ENCODE peak calls at places on chromosomes 7 and 10, in eight cellular contexts. A is GOT3; B is T-cell; P is Kasumi-1; W is stimulated activated CD4-positive, alpha-beta T cell treated with anti-CD3 and anti-CD28 coated beads, Interleukin-4, amount 100 ng/mL, for 24 hours; J is NCI-H748 treated with DMSO at 0.1 percent for 48 hours; E is PC-3; I is pancreas. H is an unnamed sample.

GRCh38 chr10:3924344-3924743 is 139.3 kb upstream of the KLF6 start:
- DNase-seq in A (no peak), B (no peak), P (no peak), W (no peak), J (no peak), E (peak), I (no peak), H (no peak)

GRCh38 chr7:30365626-30366025 is 81.2 kb downstream of the ZNRF2 start:
- DNase-seq in A (no peak), B (no peak), P (no peak), W (no peak), J (no peak), E (no peak), I (no peak), H (no peak)

GRCh38 chr7:27151341-27151944 is 940 bp downstream of the HOXA3 start:
- DNase-seq in A (no peak), B (no peak), P (no peak), W (no peak), J (no peak), E (peak), I (no peak), H (peak)

GRCh38 chr7:116953372-116953726 is at the start of gene ST7:
- DNase-seq in A (no peak), B (peak), P (peak), W (peak), J (peak), E (peak), I (no peak), H (peak)

GRCh38 chr7:72087926-72088325 is 324.2 kb downstream of the CALN1 start:
- DNase-seq in A (no peak), B (no peak), P (no peak), W (no peak), J (no peak), E (no peak), I (no peak), H (no peak)

GRCh38 chr10:32990811-32991210 is 32.8 kb upstream of the ITGB1 start:
- DNase-seq in A (no peak), B (no peak), P (no peak), W (no peak), J (no peak), E (no peak), I (no peak), H (no peak)

GRCh38 chr7:43505412-43505811 is 77.5 kb upstream of the STK17A start:
- DNase-seq in A (no peak), B (no peak), P (no peak), W (no peak), J (no peak), E (no peak), I (no peak), H (no peak)

GRCh38 chr7:118153551-118154177 is 30.3 kb upstream of the LSM8 start:
- DNase-seq in A (no peak), B (no peak), P (peak), W (peak), J (peak), E (peak), I (no peak), H (no peak)

H was measured in activated naive CD4-positive, alpha-beta T cell treated with Interleukin-2 at 50 U/mL for 16 hours.